ENCODE peak calls at places on chromosomes 12 and 14, in seven cellular contexts. E is K562, G is GM12878, B is H1, H is SK-N-SH, P is GM12892, V is HepG2. L is an unnamed sample.

GRCh38 chr12:102970780-102971179 is 13.3 kb downstream of the ASCL1 start:
- DNase-seq in E (no peak), G (no peak), B (no peak), H (no peak), P (no peak), V (no peak), L (no peak)

GRCh38 chr14:24259282-24260025 is 3.5 kb downstream of the TGM1 start:
- DNase-seq in E (peak), G (no peak), B (no peak), H (no peak), P (no peak), V (no peak), L (no peak)

GRCh38 chr12:38906482-38907170 is 1.2 kb upstream of the CPNE8 start:
- DNase-seq in E (peak), G (peak), B (peak), H (peak), P (peak), V (peak), L (peak)

GRCh38 chr12:113910751-113911272 is 55.3 kb downstream of the RBM19 start:
- DNase-seq in E (no peak), G (no peak), B (no peak), H (no peak), P (no peak), V (no peak), L (no peak)

GRCh38 chr12:51009038-51009437 is 17.1 kb downstream of the SLC11A2 start:
- DNase-seq in E (no peak), G (no peak), B (no peak), H (no peak), P (no peak), V (no peak), L (no peak)

GRCh38 chr12:57101892-57102695 is 9.1 kb downstream of the STAT6 start:
- DNase-seq in E (peak), G (no peak), B (no peak), H (peak), P (no peak), V (peak), L (no peak)

GRCh38 chr14:57057803-57058202 is 210.9 kb downstream of the EXOC5 start:
- DNase-seq in E (no peak), G (no peak), B (no peak), H (no peak), P (no peak), V (no peak), L (no peak)

GRCh38 chr12:93990832-93991748 is 157.3 kb upstream of the PLXNC1 start:
- DNase-seq in E (peak), G (no peak), B (peak), H (peak), P (no peak), V (peak), L (no peak)

GRCh38 chr14:33794791-33795300 is 156.0 kb downstream of the EGLN3 start:
- DNase-seq in E (no peak), G (no peak), B (no peak), H (no peak), P (no peak), V (no peak), L (no peak)

GRCh38 chr12:50162225-50162624 is 4.9 kb downstream of the CERS5 start:
- DNase-seq in E (no peak), G (no peak), B (no peak), H (no peak), P (no peak), V (no peak), L (no peak)

GRCh38 chr14:52607061-52607460 is 54.4 kb downstream of the GPR137C start:
- DNase-seq in E (no peak), G (no peak), B (no peak), H (no peak), P (no peak), V (no peak), L (no peak)

GRCh38 chr14:56087824-56088571 is 30.2 kb upstream of the PELI2 start:
- DNase-seq in E (no peak), G (no peak), B (no peak), H (no peak), P (no peak), V (no peak), L (no peak)

GRCh38 chr12:52121848-52122838 is 42.6 kb downstream of the SMIM41 start:
- DNase-seq in E (peak), G (no peak), B (peak), H (peak), P (peak), V (no peak), L (no peak)

GRCh38 chr12:53098354-53098981 is 1.0 kb downstream of the IGFBP6 start:
- DNase-seq in E (peak), G (no peak), B (no peak), H (no peak), P (no peak), V (no peak), L (no peak)

GRCh38 chr14:22081352-22081751 is 407.7 kb upstream of the OR4E1 start:
- DNase-seq in E (no peak), G (no peak), B (no peak), H (no peak), P (no peak), V (no peak), L (no peak)

GRCh38 chr14:71070169-71070568 is 162.9 kb downstream of the PCNX1 start:
- DNase-seq in E (no peak), G (no peak), B (no peak), H (no peak), P (no peak), V (no peak), L (no peak)

GRCh38 chr14:37678916-37679315 is 83.5 kb downstream of the TTC6 start:
- DNase-seq in E (no peak), G (no peak), B (no peak), H (no peak), P (no peak), V (peak), L (no peak)

GRCh38 chr12:33277386-33277785 is 162.2 kb downstream of the SYT10 start:
- DNase-seq in E (no peak), G (no peak), B (no peak), H (no peak), P (no peak), V (no peak), L (no peak)

GRCh38 chr12:93894391-93895095 is 217.4 kb downstream of the CRADD start:
- DNase-seq in E (no peak), G (no peak), B (no peak), H (peak), P (no peak), V (no peak), L (no peak)

GRCh38 chr14:75181426-75182062 is 5.1 kb upstream of the TMED10 start:
- DNase-seq in E (no peak), G (no peak), B (no peak), H (no peak), P (no peak), V (peak), L (no peak)

GRCh38 chr14:101729382-101729781 is 32.1 kb upstream of the PPP2R5C start:
- DNase-seq in E (no peak), G (no peak), B (no peak), H (no peak), P (no peak), V (no peak), L (no peak)

GRCh38 chr12:76957306-76957705 is 78.5 kb upstream of the CSRP2 start:
- DNase-seq in E (no peak), G (no peak), B (no peak), H (no peak), P (no peak), V (no peak), L (no peak)

GRCh38 chr14:74868739-74869138 is 7.2 kb downstream of the PROX2 start:
- DNase-seq in E (no peak), G (no peak), B (no peak), H (no peak), P (no peak), V (no peak), L (no peak)

GRCh38 chr12:15541996-15542631 is 219.8 kb downstream of the PTPRO start:
- DNase-seq in E (no peak), G (no peak), B (no peak), H (no peak), P (no peak), V (no peak), L (no peak)

GRCh38 chr14:105880616-105881015 is 354.2 kb downstream of the TMEM121 start:
- DNase-seq in E (no peak), G (no peak), B (no peak), H (no peak), P (no peak), V (no peak), L (no peak)

GRCh38 chr12:20646239-20646827 is 48.8 kb upstream of the SLCO1C1 start:
- DNase-seq in E (no peak), G (no peak), B (no peak), H (peak), P (no peak), V (peak), L (no peak)

GRCh38 chr14:68363841-68364711 is 428.8 kb downstream of the ZFP36L1 start:
- DNase-seq in E (no peak), G (no peak), B (peak), H (no peak), P (no peak), V (peak), L (no peak)

GRCh38 chr12:10940389-10940788 is 1.3 kb upstream of the TAS2R14 start:
- DNase-seq in E (no peak), G (no peak), B (no peak), H (no peak), P (no peak), V (peak), L (no peak)

GRCh38 chr14:37870947-37871346 is 275.5 kb downstream of the TTC6 start:
- DNase-seq in E (no peak), G (no peak), B (no peak), H (no peak), P (no peak), V (peak), L (no peak)

GRCh38 chr14:105089746-105090492 is 24.7 kb upstream of the GPR132 start:
- DNase-seq in E (no peak), G (no peak), B (no peak), H (no peak), P (no peak), V (no peak), L (no peak)

GRCh38 chr12:107178776-107179175 is 85.4 kb upstream of the CRY1 start:
- DNase-seq in E (no peak), G (no peak), B (no peak), H (no peak), P (no peak), V (no peak), L (no peak)

GRCh38 chr12:121751034-121751433 is 38.5 kb downstream of the TMEM120B start:
- DNase-seq in E (no peak), G (no peak), B (no peak), H (no peak), P (no peak), V (no peak), L (no peak)

GRCh38 chr12:49231881-49232650 is 32.8 kb upstream of the TUBA1C start:
- DNase-seq in E (no peak), G (no peak), B (no peak), H (no peak), P (no peak), V (no peak), L (no peak)

DNA sequence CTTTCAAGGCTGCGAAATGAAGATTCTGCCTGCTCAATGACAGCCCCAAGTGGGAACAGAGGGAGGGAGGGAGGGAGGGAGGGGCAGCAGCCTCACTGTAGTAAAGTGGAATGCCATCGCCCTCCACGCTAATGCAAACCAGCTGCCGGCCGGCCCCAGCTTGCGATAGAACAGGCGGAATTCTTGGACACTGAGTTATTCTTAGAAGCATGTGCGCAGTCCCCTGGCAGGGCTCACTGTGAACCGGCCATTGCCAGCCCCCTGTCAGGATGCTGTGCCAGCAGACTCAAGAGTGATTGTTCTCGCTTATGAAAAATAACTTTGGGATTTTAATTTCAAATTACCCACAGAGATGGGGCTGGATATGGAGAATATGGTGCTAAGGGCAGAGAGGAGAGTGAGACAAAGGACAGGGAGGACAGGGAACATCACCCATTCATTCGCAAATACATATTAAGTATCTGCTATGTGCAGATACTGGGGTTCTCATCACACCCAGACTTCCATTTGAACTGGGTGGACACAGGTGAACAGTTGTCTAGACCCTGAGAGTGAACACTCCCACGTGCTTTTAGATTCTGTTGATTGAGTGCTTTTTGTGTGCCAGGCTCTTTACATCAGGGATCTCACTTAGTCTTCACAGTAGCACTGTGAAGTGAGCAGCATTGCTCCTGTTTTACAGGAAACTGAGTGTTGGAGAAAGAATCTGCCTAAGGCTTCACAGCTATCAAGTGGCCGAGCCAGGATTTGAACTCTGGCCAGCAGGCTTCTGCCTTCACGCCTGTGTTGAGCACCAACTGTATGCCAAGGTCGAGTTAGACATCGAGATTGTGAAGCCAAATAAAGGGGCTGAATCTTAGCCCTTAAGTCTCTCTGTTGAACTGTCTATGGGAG is 192.9 kb downstream of the C12orf75 start:
- DNase-seq in E (no peak), G (no peak), B (no peak), H (peak), P (no peak), V (no peak), L (no peak)
- TF ChIP-seq TAF1 in E (no peak), G (no peak), B (no peak), H (no peak), P (no peak), V (no peak), L (no peak)

GRCh38 chr12:26546535-26547314 is 286.3 kb downstream of the ITPR2 start:
- DNase-seq in E (no peak), G (no peak), B (no peak), H (no peak), P (no peak), V (no peak), L (no peak)

GRCh38 chr12:26551385-26551784 is 281.6 kb downstream of the ITPR2 start:
- DNase-seq in E (no peak), G (no peak), B (no peak), H (no peak), P (no peak), V (no peak), L (no peak)

DNA sequence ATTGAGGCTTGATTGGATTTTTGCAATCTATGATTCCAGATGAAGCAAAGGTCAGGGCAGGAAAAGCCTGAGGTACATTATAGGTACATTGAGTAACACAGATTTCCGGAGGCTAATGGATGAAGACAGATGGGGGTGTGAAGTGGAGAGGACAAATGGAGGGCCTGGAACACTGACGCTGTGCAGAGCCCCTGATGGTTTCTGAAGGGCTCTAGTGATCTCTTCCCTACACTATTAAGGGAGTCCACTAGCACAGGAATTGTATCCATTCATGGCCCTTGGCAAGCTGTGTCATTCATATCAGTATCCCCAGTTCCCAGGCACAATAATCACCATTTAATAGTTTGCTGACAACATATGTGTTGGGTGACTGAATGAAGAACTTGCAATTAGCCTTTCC is 284.8 kb downstream of the ITPR2 start:
- DNase-seq in E (no peak), G (no peak), B (no peak), H (peak), P (no peak), V (no peak), L (no peak)
- TF ChIP-seq TAF1 in E (no peak), G (no peak), B (no peak), H (no peak), P (no peak), V (no peak), L (no peak)

DNA sequence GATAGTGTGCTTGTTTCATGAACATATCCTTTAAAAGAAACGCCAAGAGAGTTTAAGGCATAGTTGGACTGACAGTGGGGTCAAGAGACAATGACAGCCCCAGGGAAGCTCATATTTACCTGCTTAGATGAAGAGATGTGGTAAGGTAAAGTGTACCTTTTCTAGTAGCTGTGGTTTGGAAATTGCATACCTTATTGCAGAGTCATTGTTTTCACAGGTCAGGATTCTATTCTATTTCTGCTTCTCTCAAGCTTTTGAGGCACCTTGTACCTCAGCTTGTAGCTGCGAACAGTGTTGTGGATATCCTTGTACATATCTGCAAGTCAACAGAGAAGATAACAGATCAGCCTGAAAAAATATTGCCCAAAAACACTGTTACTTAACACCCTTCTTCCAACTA is 47.7 kb downstream of the ATP6V1D start:
- DNase-seq in E (no peak), G (no peak), B (no peak), H (no peak), P (no peak), V (peak), L (no peak)
- TF ChIP-seq TAF1 in E (no peak), G (no peak), B (no peak), H (no peak), P (no peak), V (no peak), L (no peak)

GRCh38 chr14:43147480-43147879 is 1359.6 kb downstream of the FSCB start:
- DNase-seq in E (no peak), G (no peak), B (no peak), H (no peak), P (no peak), V (no peak), L (no peak)

GRCh38 chr14:43140453-43140852 is 1366.6 kb downstream of the FSCB start:
- DNase-seq in E (no peak), G (no peak), B (no peak), H (no peak), P (no peak), V (no peak), L (no peak)

GRCh38 chr14:43143106-43143505 is 1364.0 kb downstream of the FSCB start:
- DNase-seq in E (no peak), G (no peak), B (no peak), H (no peak), P (no peak), V (no peak), L (no peak)

GRCh38 chr14:43145361-43145760 is 1361.7 kb downstream of the FSCB start:
- DNase-seq in E (no peak), G (no peak), B (no peak), H (no peak), P (no peak), V (no peak), L (no peak)

GRCh38 chr14:43141636-43142191 is 1365.4 kb downstream of the FSCB start:
- DNase-seq in E (no peak), G (no peak), B (no peak), H (no peak), P (no peak), V (no peak), L (no peak)
- TF ChIP-seq TAF1 in E (no peak), G (no peak), B (no peak), H (no peak), P (no peak), V (no peak), L (no peak)

GRCh38 chr12:643478-644292 is 19.6 kb downstream of the NINJ2 start:
- DNase-seq in E (peak), G (no peak), B (no peak), H (no peak), P (no peak), V (no peak), L (no peak)
- TF ChIP-seq TAF1 in E (no peak), G (peak), B (no peak), H (no peak), P (peak), V (no peak), L (peak)

DNA sequence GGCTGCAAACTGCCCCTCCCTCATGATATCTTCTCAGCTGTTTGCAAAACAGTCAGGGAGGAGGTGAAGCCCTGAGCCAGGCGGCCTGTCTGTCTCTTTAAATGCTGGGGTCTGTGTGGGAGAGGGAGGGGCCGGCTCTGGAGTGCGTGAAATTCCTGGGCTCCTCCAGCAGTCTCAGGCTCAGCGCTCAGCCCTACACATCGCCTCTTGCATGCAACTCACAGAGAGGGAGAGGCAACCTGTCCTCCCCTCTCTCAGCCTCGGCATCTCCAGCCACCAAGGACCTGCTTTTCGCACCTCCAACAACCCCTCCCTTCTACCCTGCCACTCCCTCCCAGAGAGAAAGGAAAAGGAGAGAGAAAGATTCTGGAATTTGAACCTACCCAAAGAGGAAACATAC is at the start of gene NRXN3:
- DNase-seq in E (no peak), G (no peak), B (peak), H (peak), P (no peak), V (no peak), L (no peak)
- TF ChIP-seq TAF1 in E (no peak), G (no peak), B (peak), H (no peak), P (no peak), V (no peak), L (no peak)

GRCh38 chr14:98919431-98919830 is 352.6 kb downstream of the BCL11B start:
- DNase-seq in E (no peak), G (no peak), B (no peak), H (no peak), P (no peak), V (no peak), L (no peak)
- TF ChIP-seq TAF1 in E (no peak), G (no peak), B (no peak), H (no peak), P (no peak), V (no peak), L (no peak)

GRCh38 chr12:65825573-65826512 is 1.6 kb downstream of the HMGA2 start:
- DNase-seq in E (no peak), G (no peak), B (no peak), H (peak), P (peak), V (no peak), L (peak)
- TF ChIP-seq TAF1 in E (no peak), G (no peak), B (peak), H (peak), P (no peak), V (peak), L (no peak)